ENCODE peak calls at places on chromosomes 13 and 19, in nine cellular contexts. One of them, this sample, is unnamed.

GRCh38 chr13:23087884-23088283 is 92.9 kb upstream of the SGCG start:
- DNase-seq in hepatocyte: peak; percentile 32
- DNase-seq in psoas muscle: no peak
- DNase-seq in fibroblast of mammary gland: peak; percentile 41
- DNase-seq in cardiac fibroblast: peak; percentile 12
- DNase-seq in pancreas: no peak
- DNase-seq in AG04450: no peak
- DNase-seq in heart left ventricle: no peak
- DNase-seq in AG09309: no peak
- DNase-seq in this sample: peak; percentile 59

GRCh38 chr19:7098096-7098495 is 28.6 kb downstream of the ZNF557 start:
- DNase-seq in hepatocyte: no peak
- DNase-seq in psoas muscle: no peak
- DNase-seq in fibroblast of mammary gland: no peak
- DNase-seq in cardiac fibroblast: no peak
- DNase-seq in pancreas: no peak
- DNase-seq in AG04450: no peak
- DNase-seq in heart left ventricle: no peak
- DNase-seq in AG09309: no peak
- DNase-seq in this sample: no peak

GRCh38 chr13:39616087-39616694 is 13.2 kb upstream of the LHFPL6 start:
- DNase-seq in hepatocyte: peak; percentile 87
- DNase-seq in psoas muscle: no peak
- DNase-seq in fibroblast of mammary gland: peak; percentile 75
- DNase-seq in cardiac fibroblast: peak; percentile 84
- DNase-seq in pancreas: peak; percentile 33
- DNase-seq in AG04450: peak; percentile 33
- DNase-seq in heart left ventricle: peak; percentile 36
- DNase-seq in AG09309: no peak
- DNase-seq in this sample: peak; percentile 59

GRCh38 chr19:48543121-48543710 is 8.8 kb upstream of the SULT2B1 start:
- DNase-seq in hepatocyte: no peak
- DNase-seq in psoas muscle: peak; percentile 67
- DNase-seq in fibroblast of mammary gland: peak; percentile 62
- DNase-seq in cardiac fibroblast: peak; percentile 64
- DNase-seq in pancreas: peak; percentile 40
- DNase-seq in AG04450: no peak
- DNase-seq in heart left ventricle: no peak
- DNase-seq in AG09309: no peak
- DNase-seq in this sample: peak; percentile 52

GRCh38 chr19:10796653-10797052 is 39.4 kb downstream of the TMED1 start:
- DNase-seq in hepatocyte: no peak
- DNase-seq in psoas muscle: no peak
- DNase-seq in fibroblast of mammary gland: no peak
- DNase-seq in cardiac fibroblast: no peak
- DNase-seq in pancreas: no peak
- DNase-seq in AG04450: no peak
- DNase-seq in heart left ventricle: no peak
- DNase-seq in AG09309: no peak
- DNase-seq in this sample: no peak

GRCh38 chr19:778910-779653 is 18.2 kb upstream of the PTBP1 start:
- DNase-seq in hepatocyte: peak; percentile 85
- DNase-seq in psoas muscle: peak; percentile 78
- DNase-seq in fibroblast of mammary gland: peak; percentile 96
- DNase-seq in cardiac fibroblast: peak; percentile 97
- DNase-seq in pancreas: no peak
- DNase-seq in AG04450: peak; percentile 85
- DNase-seq in heart left ventricle: no peak
- DNase-seq in AG09309: peak; percentile 87
- DNase-seq in this sample: peak; percentile 58

GRCh38 chr19:48391100-48392005 is at the start of gene KDELR1:
- DNase-seq in hepatocyte: peak; percentile 93
- DNase-seq in psoas muscle: peak; percentile 87
- DNase-seq in fibroblast of mammary gland: peak; percentile 62
- DNase-seq in cardiac fibroblast: peak; percentile 83
- DNase-seq in pancreas: peak; percentile 79
- DNase-seq in AG04450: no peak
- DNase-seq in heart left ventricle: peak; percentile 79
- DNase-seq in AG09309: no peak
- DNase-seq in this sample: peak; percentile 86

GRCh38 chr13:30191491-30192100 is 115.8 kb downstream of the KATNAL1 start:
- DNase-seq in hepatocyte: peak; percentile 24
- DNase-seq in psoas muscle: no peak
- DNase-seq in fibroblast of mammary gland: peak; percentile 38
- DNase-seq in cardiac fibroblast: no peak
- DNase-seq in pancreas: no peak
- DNase-seq in AG04450: no peak
- DNase-seq in heart left ventricle: no peak
- DNase-seq in AG09309: no peak
- DNase-seq in this sample: no peak

GRCh38 chr13:43529796-43530195 is 257.0 kb downstream of the ENOX1 start:
- DNase-seq in hepatocyte: no peak
- DNase-seq in psoas muscle: no peak
- DNase-seq in fibroblast of mammary gland: no peak
- DNase-seq in cardiac fibroblast: no peak
- DNase-seq in pancreas: no peak
- DNase-seq in AG04450: no peak
- DNase-seq in heart left ventricle: no peak
- DNase-seq in AG09309: no peak
- DNase-seq in this sample: peak; percentile 29

GRCh38 chr19:42113641-42114348 is 18.5 kb downstream of the POU2F2 start:
- DNase-seq in hepatocyte: peak; percentile 67
- DNase-seq in psoas muscle: peak; percentile 67
- DNase-seq in fibroblast of mammary gland: peak; percentile 98
- DNase-seq in cardiac fibroblast: peak; percentile 92
- DNase-seq in pancreas: no peak
- DNase-seq in AG04450: peak; percentile 86
- DNase-seq in heart left ventricle: peak; percentile 56
- DNase-seq in AG09309: peak; percentile 91
- DNase-seq in this sample: no peak

DNA sequence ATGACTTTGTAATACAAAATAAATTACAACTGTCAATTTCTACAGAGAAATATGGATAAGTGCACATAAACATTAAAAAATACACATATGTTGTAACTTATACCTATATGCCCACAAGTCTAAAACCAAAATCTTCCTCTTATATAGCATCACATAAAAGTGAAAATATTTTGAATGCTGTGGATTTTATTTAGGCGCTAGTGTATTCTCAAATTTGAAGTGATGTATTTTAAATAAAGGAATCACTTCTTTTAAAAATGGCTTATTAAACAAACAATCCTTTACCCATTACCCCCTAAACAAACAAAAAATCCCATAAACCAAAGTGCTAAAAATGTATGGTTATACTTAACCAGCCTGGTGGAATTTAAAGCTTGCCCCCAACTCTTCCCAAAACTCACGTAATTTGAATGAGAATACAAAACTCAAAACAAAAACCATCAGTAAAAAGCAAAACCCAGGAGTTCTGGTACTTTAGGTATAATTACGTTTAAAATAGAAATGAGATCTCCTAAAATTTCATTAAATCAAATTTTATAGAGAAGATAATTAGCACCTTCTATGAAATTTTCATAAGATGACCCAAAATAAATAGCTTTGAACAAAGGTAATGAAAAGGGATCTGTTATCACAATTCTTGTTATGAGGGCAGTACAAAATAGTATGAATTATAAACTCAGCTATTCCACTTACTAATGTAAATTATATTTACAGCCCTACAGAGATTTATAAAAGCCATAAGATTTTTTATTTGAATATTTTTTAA is 63.5 kb downstream of the KCNRG start:
- DNase-seq in hepatocyte: no peak
- DNase-seq in psoas muscle: no peak
- DNase-seq in fibroblast of mammary gland: no peak
- DNase-seq in cardiac fibroblast: no peak
- DNase-seq in pancreas: no peak
- DNase-seq in AG04450: no peak
- DNase-seq in heart left ventricle: no peak
- DNase-seq in AG09309: no peak
- DNase-seq in this sample: no peak
- H3K4me3 ChIP-seq in hepatocyte: peak overlapping the region; percentile 55
- H3K4me3 ChIP-seq in psoas muscle: peak overlapping the region; percentile 77
- H3K4me3 ChIP-seq in fibroblast of mammary gland: peak overlapping the region; percentile 97
- H3K4me3 ChIP-seq in cardiac fibroblast: peak overlapping the region; percentile 94
- H3K4me3 ChIP-seq in pancreas: no peak overlapping the region
- H3K4me3 ChIP-seq in AG04450: peak overlapping the region; percentile 23
- H3K4me3 ChIP-seq in heart left ventricle: peak overlapping the region; percentile 67
- H3K4me3 ChIP-seq in AG09309: peak overlapping the region; percentile 9
- H3K4me3 ChIP-seq in this sample: no peak overlapping the region

GRCh38 chr19:2315818-2316353 is 7.9 kb upstream of the LINGO3 start:
- DNase-seq in hepatocyte: peak; percentile 71
- DNase-seq in psoas muscle: peak; percentile 80
- DNase-seq in fibroblast of mammary gland: peak; percentile 61
- DNase-seq in cardiac fibroblast: peak; percentile 74
- DNase-seq in pancreas: peak; percentile 60
- DNase-seq in AG04450: no peak
- DNase-seq in heart left ventricle: peak; percentile 77
- DNase-seq in AG09309: no peak
- DNase-seq in this sample: no peak
- TF ChIP-seq CTCF in hepatocyte: peak; percentile 66
- TF ChIP-seq CTCF in psoas muscle: peak; percentile 45
- TF ChIP-seq CTCF in fibroblast of mammary gland: peak; percentile 55
- TF ChIP-seq CTCF in cardiac fibroblast: peak; percentile 74
- TF ChIP-seq CTCF in pancreas: no peak
- TF ChIP-seq CTCF in AG04450: peak; percentile 64
- TF ChIP-seq CTCF in heart left ventricle: peak; percentile 74
- TF ChIP-seq CTCF in AG09309: peak; percentile 76
- TF ChIP-seq CTCF in this sample: peak; percentile 57

DNA sequence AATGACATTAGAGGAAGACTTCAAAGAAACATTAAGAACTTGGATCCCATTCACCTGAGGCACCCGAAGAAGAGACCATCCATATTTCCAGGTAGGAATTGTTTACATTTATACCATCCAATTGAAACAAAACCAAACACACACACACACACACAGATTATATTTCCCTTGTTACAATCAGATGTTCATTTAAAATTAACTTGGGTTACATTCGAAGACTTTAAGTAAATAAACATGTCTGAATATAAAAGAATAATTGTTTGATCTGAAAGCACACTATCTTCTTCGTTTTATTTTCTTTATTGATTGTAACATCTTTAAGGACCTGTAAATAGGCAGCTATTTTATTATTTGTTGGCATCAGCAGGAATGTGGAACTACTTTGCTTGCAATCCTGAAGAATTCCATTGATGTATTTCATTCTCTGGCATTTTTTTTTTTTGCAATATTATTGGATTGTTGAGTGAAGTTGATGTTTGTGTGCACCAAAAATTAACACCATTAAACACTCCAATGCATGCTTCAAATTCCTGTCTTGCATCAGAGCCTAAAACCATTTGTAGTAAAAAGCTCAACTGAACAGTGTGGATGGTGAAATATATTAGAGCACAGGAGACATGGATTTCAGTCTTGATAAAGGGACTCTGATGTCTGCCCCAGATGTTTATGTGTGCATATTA is 85.3 kb upstream of the FRY start:
- DNase-seq in hepatocyte: no peak
- DNase-seq in psoas muscle: no peak
- DNase-seq in fibroblast of mammary gland: no peak
- DNase-seq in cardiac fibroblast: peak; percentile 27
- DNase-seq in pancreas: no peak
- DNase-seq in AG04450: no peak
- DNase-seq in heart left ventricle: no peak
- DNase-seq in AG09309: peak; percentile 70
- DNase-seq in this sample: no peak
- H3K4me3 ChIP-seq in hepatocyte: no peak overlapping the region
- H3K4me3 ChIP-seq in psoas muscle: peak overlapping the region; percentile 56
- H3K4me3 ChIP-seq in fibroblast of mammary gland: no peak overlapping the region
- H3K4me3 ChIP-seq in cardiac fibroblast: no peak overlapping the region
- H3K4me3 ChIP-seq in pancreas: peak overlapping the region; percentile 17
- H3K4me3 ChIP-seq in AG04450: peak overlapping the region; percentile 18
- H3K4me3 ChIP-seq in heart left ventricle: no peak overlapping the region
- H3K4me3 ChIP-seq in AG09309: peak overlapping the region; percentile 24
- H3K4me3 ChIP-seq in this sample: no peak overlapping the region

GRCh38 chr19:4185413-4186086 is 3.1 kb downstream of the ANKRD24 start:
- DNase-seq in hepatocyte: no peak
- DNase-seq in psoas muscle: no peak
- DNase-seq in fibroblast of mammary gland: no peak
- DNase-seq in cardiac fibroblast: no peak
- DNase-seq in pancreas: no peak
- DNase-seq in AG04450: no peak
- DNase-seq in heart left ventricle: no peak
- DNase-seq in AG09309: no peak
- DNase-seq in this sample: no peak

GRCh38 chr19:4184718-4185352 is 2.3 kb downstream of the ANKRD24 start:
- DNase-seq in hepatocyte: no peak
- DNase-seq in psoas muscle: no peak
- DNase-seq in fibroblast of mammary gland: no peak
- DNase-seq in cardiac fibroblast: no peak
- DNase-seq in pancreas: no peak
- DNase-seq in AG04450: no peak
- DNase-seq in heart left ventricle: no peak
- DNase-seq in AG09309: no peak
- DNase-seq in this sample: no peak

GRCh38 chr19:4187313-4188122 is 5.0 kb downstream of the ANKRD24 start:
- DNase-seq in hepatocyte: no peak
- DNase-seq in psoas muscle: no peak
- DNase-seq in fibroblast of mammary gland: no peak
- DNase-seq in cardiac fibroblast: no peak
- DNase-seq in pancreas: no peak
- DNase-seq in AG04450: no peak
- DNase-seq in heart left ventricle: no peak
- DNase-seq in AG09309: no peak
- DNase-seq in this sample: no peak

GRCh38 chr19:4183967-4184717 is 1.7 kb downstream of the ANKRD24 start:
- DNase-seq in hepatocyte: no peak
- DNase-seq in psoas muscle: peak; percentile 75
- DNase-seq in fibroblast of mammary gland: no peak
- DNase-seq in cardiac fibroblast: no peak
- DNase-seq in pancreas: no peak
- DNase-seq in AG04450: no peak
- DNase-seq in heart left ventricle: no peak
- DNase-seq in AG09309: no peak
- DNase-seq in this sample: no peak

DNA sequence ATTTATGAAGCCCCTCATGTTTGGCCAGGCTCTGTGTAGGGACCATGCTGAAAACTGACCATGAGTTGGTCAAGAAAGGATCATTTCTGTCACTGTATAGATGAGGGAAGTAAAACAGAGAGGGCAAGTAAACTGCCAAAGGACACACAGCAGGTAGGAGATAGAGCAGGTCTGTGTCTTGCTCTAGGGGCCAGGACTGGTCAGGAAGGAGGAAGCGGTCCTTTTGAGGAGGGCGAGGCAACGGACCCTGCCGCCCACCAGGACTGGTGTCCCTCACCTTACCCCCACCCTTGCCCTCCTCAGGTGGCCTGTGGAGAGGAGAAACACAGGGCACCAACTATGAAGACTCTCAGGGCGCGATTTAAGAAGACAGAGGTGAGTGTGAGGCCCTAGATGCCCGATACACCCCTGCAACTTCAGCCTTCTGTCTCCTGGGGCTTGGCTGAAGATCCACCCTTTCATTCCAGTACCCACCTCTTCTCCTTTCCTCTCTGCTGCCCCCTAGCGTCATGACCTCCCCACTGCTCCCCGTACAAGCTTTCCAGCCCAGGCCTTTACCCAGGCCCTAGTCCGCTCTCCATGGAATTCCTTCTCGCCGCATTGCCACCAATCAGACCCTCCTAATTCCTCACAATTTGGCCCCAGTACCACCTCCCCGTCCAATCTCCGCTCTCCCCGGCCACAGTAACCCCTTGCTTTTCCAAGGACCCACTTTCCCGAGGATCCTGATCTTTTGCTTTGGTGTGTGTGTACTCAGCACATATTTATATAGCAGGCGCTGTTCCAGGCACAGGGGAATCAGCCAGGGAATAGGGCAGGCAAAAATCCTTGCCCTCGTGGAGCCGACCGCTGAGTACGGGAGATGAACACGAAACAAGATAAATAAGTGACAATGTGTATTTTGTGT is 3.9 kb downstream of the ANKRD24 start:
- DNase-seq in hepatocyte: peak; percentile 88
- DNase-seq in psoas muscle: peak; percentile 78
- DNase-seq in fibroblast of mammary gland: peak; percentile 69
- DNase-seq in cardiac fibroblast: peak; percentile 78
- DNase-seq in pancreas: peak; percentile 67
- DNase-seq in AG04450: peak; percentile 39
- DNase-seq in heart left ventricle: peak; percentile 69
- DNase-seq in AG09309: no peak
- DNase-seq in this sample: peak; percentile 82
- TF ChIP-seq CTCF in hepatocyte: peak; percentile 74
- TF ChIP-seq CTCF in psoas muscle: peak; percentile 65
- TF ChIP-seq CTCF in fibroblast of mammary gland: peak; percentile 86
- TF ChIP-seq CTCF in cardiac fibroblast: peak; percentile 90
- TF ChIP-seq CTCF in pancreas: peak; percentile 80
- TF ChIP-seq CTCF in AG04450: peak; percentile 89
- TF ChIP-seq CTCF in heart left ventricle: peak; percentile 71
- TF ChIP-seq CTCF in AG09309: peak; percentile 92
- TF ChIP-seq CTCF in this sample: peak; percentile 72

This sample was measured in Caco-2.